ENCODE peak calls at places on chromosomes 2 and 18, in seven cellular contexts. D is cardiac fibroblast; J is astrocyte of the spinal cord; L is stimulated activated CD4-positive, alpha-beta T cell treated with anti-CD3 and anti-CD28 coated beads, Interleukin-1b, Interleukin-23, amount 100 ng/mL, for 4 hours; B is ACHN; U is amniotic stem cell; W is AG10803. E is an unnamed sample.

GRCh38 chr2:102442967-102443828 is 20.2 kb downstream of the IL18RAP start:
- DNase-seq in D (peak; percentile 68), J (peak; percentile 34), L (peak; percentile 43), B (peak; percentile 41), U (peak; percentile 13), W (peak; percentile 17), E (peak; percentile 46)

GRCh38 chr2:140657657-140658056 is 1473.2 kb downstream of the LRP1B start:
- DNase-seq in D (peak; percentile 42), J (peak; percentile 51), L (no peak), B (no peak), U (no peak), W (no peak), E (no peak)

GRCh38 chr2:106098081-106098480 is 96.0 kb downstream of the UXS1 start:
- DNase-seq in D (peak; percentile 32), J (no peak), L (no peak), B (no peak), U (no peak), W (no peak), E (no peak)

GRCh38 chr2:120436460-120436739 is 90.5 kb downstream of the INHBB start:
- DNase-seq in D (peak; percentile 5), J (no peak), L (no peak), B (no peak), U (no peak), W (peak; percentile 75), E (no peak)

GRCh38 chr2:60958800-60959199 is 58.7 kb upstream of the PEX13 start:
- DNase-seq in D (peak; percentile 86), J (peak; percentile 58), L (no peak), B (peak; percentile 5), U (no peak), W (peak; percentile 64), E (no peak)

GRCh38 chr2:121977326-121977725 is 221.9 kb downstream of the TSN start:
- DNase-seq in D (no peak), J (no peak), L (no peak), B (no peak), U (no peak), W (peak; percentile 40), E (no peak)

GRCh38 chr2:12879649-12880048 is 162.9 kb downstream of the TRIB2 start:
- DNase-seq in D (no peak), J (no peak), L (no peak), B (no peak), U (no peak), W (no peak), E (no peak)

GRCh38 chr2:206610451-206610850 is 31.8 kb upstream of the FAM237A start:
- DNase-seq in D (no peak), J (no peak), L (no peak), B (no peak), U (no peak), W (no peak), E (no peak)

GRCh38 chr18:10518595-10519273 is 7.1 kb upstream of the NAPG start:
- DNase-seq in D (peak; percentile 42), J (peak; percentile 33), L (no peak), B (no peak), U (no peak), W (peak; percentile 56), E (no peak)

GRCh38 chr18:48915621-48916425 is 34.9 kb downstream of the SMAD7 start:
- DNase-seq in D (no peak), J (no peak), L (no peak), B (no peak), U (no peak), W (no peak), E (no peak)

GRCh38 chr2:128797533-128797932 is 478.9 kb upstream of the HS6ST1 start:
- DNase-seq in D (no peak), J (no peak), L (no peak), B (no peak), U (no peak), W (no peak), E (no peak)

GRCh38 chr18:55041366-55041765 is 82.1 kb upstream of the CCDC68 start:
- DNase-seq in D (no peak), J (no peak), L (no peak), B (no peak), U (no peak), W (no peak), E (no peak)

GRCh38 chr2:150230616-150231015 is 256.9 kb downstream of the RND3 start:
- DNase-seq in D (no peak), J (no peak), L (no peak), B (no peak), U (no peak), W (no peak), E (no peak)

GRCh38 chr18:31399336-31400032 is 22.9 kb downstream of the DSG4 start:
- DNase-seq in D (no peak), J (peak; percentile 83), L (no peak), B (no peak), U (no peak), W (no peak), E (no peak)

GRCh38 chr2:104447831-104448434 is 406.0 kb upstream of the POU3F3 start:
- DNase-seq in D (no peak), J (no peak), L (no peak), B (peak; percentile 58), U (no peak), W (no peak), E (no peak)

GRCh38 chr2:201116115-201116958 is at the start of gene CFLAR:
- DNase-seq in D (peak; percentile 81), J (peak; percentile 85), L (peak; percentile 60), B (peak; percentile 69), U (peak; percentile 25), W (peak; percentile 85), E (peak; percentile 70)

GRCh38 chr2:182372661-182373060 is 54.2 kb downstream of the PDE1A start:
- DNase-seq in D (peak; percentile 90), J (peak; percentile 87), L (no peak), B (peak; percentile 93), U (peak; percentile 58), W (peak; percentile 88), E (no peak)

GRCh38 chr2:100807707-100808106 is 12.2 kb upstream of the NPAS2 start:
- DNase-seq in D (no peak), J (no peak), L (no peak), B (no peak), U (no peak), W (no peak), E (no peak)

GRCh38 chr2:130834923-130835765 is 1.6 kb upstream of the ARHGEF4 start:
- DNase-seq in D (no peak), J (no peak), L (no peak), B (no peak), U (no peak), W (no peak), E (no peak)